ENCODE peak calls at places on chromosomes 7 and 10, in nine cellular contexts. One of them, this sample, is unnamed.

GRCh38 chr7:29194594-29195417 is at the start of gene CHN2:
- DNase-seq in GM04503: no peak
- DNase-seq in H54: no peak
- DNase-seq in stimulated activated CD4-positive, alpha-beta T cell treated with anti-CD3 and anti-CD28 coated beads, Interleukin-1b, Interleukin-23, amount 100 ng/mL, for 24 hours: no peak
- DNase-seq in B cell: no peak
- DNase-seq in lower lobe of right lung: peak
- DNase-seq in left lobe of liver: peak
- DNase-seq in hepatic stellate cell: peak
- DNase-seq in anterior cingulate cortex: peak
- DNase-seq in this sample: peak

GRCh38 chr10:88458209-88458608 is 124.9 kb downstream of the RNLS start:
- DNase-seq in GM04503: no peak
- DNase-seq in H54: no peak
- DNase-seq in stimulated activated CD4-positive, alpha-beta T cell treated with anti-CD3 and anti-CD28 coated beads, Interleukin-1b, Interleukin-23, amount 100 ng/mL, for 24 hours: no peak
- DNase-seq in B cell: no peak
- DNase-seq in lower lobe of right lung: no peak
- DNase-seq in left lobe of liver: no peak
- DNase-seq in hepatic stellate cell: no peak
- DNase-seq in anterior cingulate cortex: no peak
- DNase-seq in this sample: no peak

GRCh38 chr7:50266893-50267386 is 37.6 kb upstream of the IKZF1 start:
- DNase-seq in GM04503: no peak
- DNase-seq in H54: no peak
- DNase-seq in stimulated activated CD4-positive, alpha-beta T cell treated with anti-CD3 and anti-CD28 coated beads, Interleukin-1b, Interleukin-23, amount 100 ng/mL, for 24 hours: peak
- DNase-seq in B cell: peak
- DNase-seq in lower lobe of right lung: peak
- DNase-seq in left lobe of liver: no peak
- DNase-seq in hepatic stellate cell: no peak
- DNase-seq in anterior cingulate cortex: no peak
- DNase-seq in this sample: peak

GRCh38 chr10:541750-542371 is 147.6 kb downstream of the DIP2C start:
- DNase-seq in GM04503: no peak
- DNase-seq in H54: no peak
- DNase-seq in stimulated activated CD4-positive, alpha-beta T cell treated with anti-CD3 and anti-CD28 coated beads, Interleukin-1b, Interleukin-23, amount 100 ng/mL, for 24 hours: no peak
- DNase-seq in B cell: no peak
- DNase-seq in lower lobe of right lung: no peak
- DNase-seq in left lobe of liver: no peak
- DNase-seq in hepatic stellate cell: no peak
- DNase-seq in anterior cingulate cortex: no peak
- DNase-seq in this sample: no peak

GRCh38 chr10:88810196-88810961 is 7.8 kb downstream of the LIPM start:
- DNase-seq in GM04503: no peak
- DNase-seq in H54: peak
- DNase-seq in stimulated activated CD4-positive, alpha-beta T cell treated with anti-CD3 and anti-CD28 coated beads, Interleukin-1b, Interleukin-23, amount 100 ng/mL, for 24 hours: no peak
- DNase-seq in B cell: no peak
- DNase-seq in lower lobe of right lung: no peak
- DNase-seq in left lobe of liver: no peak
- DNase-seq in hepatic stellate cell: peak
- DNase-seq in anterior cingulate cortex: no peak
- DNase-seq in this sample: peak

GRCh38 chr7:23295401-23295697 is 3.8 kb upstream of the MALSU1 start:
- DNase-seq in GM04503: no peak
- DNase-seq in H54: no peak
- DNase-seq in stimulated activated CD4-positive, alpha-beta T cell treated with anti-CD3 and anti-CD28 coated beads, Interleukin-1b, Interleukin-23, amount 100 ng/mL, for 24 hours: no peak
- DNase-seq in B cell: no peak
- DNase-seq in lower lobe of right lung: no peak
- DNase-seq in left lobe of liver: no peak
- DNase-seq in hepatic stellate cell: no peak
- DNase-seq in anterior cingulate cortex: no peak
- DNase-seq in this sample: no peak

GRCh38 chr7:20287317-20287716 is 43.4 kb upstream of the ITGB8 start:
- DNase-seq in GM04503: no peak
- DNase-seq in H54: no peak
- DNase-seq in stimulated activated CD4-positive, alpha-beta T cell treated with anti-CD3 and anti-CD28 coated beads, Interleukin-1b, Interleukin-23, amount 100 ng/mL, for 24 hours: no peak
- DNase-seq in B cell: no peak
- DNase-seq in lower lobe of right lung: no peak
- DNase-seq in left lobe of liver: no peak
- DNase-seq in hepatic stellate cell: no peak
- DNase-seq in anterior cingulate cortex: no peak
- DNase-seq in this sample: no peak

GRCh38 chr7:46680147-46680546 is 759.1 kb upstream of the IGFBP3 start:
- DNase-seq in GM04503: no peak
- DNase-seq in H54: peak
- DNase-seq in stimulated activated CD4-positive, alpha-beta T cell treated with anti-CD3 and anti-CD28 coated beads, Interleukin-1b, Interleukin-23, amount 100 ng/mL, for 24 hours: no peak
- DNase-seq in B cell: no peak
- DNase-seq in lower lobe of right lung: no peak
- DNase-seq in left lobe of liver: no peak
- DNase-seq in hepatic stellate cell: no peak
- DNase-seq in anterior cingulate cortex: no peak
- DNase-seq in this sample: no peak

GRCh38 chr7:129298268-129298893 is 73.6 kb downstream of the AHCYL2 start:
- DNase-seq in GM04503: no peak
- DNase-seq in H54: no peak
- DNase-seq in stimulated activated CD4-positive, alpha-beta T cell treated with anti-CD3 and anti-CD28 coated beads, Interleukin-1b, Interleukin-23, amount 100 ng/mL, for 24 hours: no peak
- DNase-seq in B cell: peak
- DNase-seq in lower lobe of right lung: peak
- DNase-seq in left lobe of liver: peak
- DNase-seq in hepatic stellate cell: peak
- DNase-seq in anterior cingulate cortex: no peak
- DNase-seq in this sample: peak